ENCODE peak calls at places on chromosomes 11 and 22, in nine cellular contexts. K, S, C, P, Q, Z, F, N and X are unnamed samples.

GRCh38 chr11:8593935-8594909 is at the start of gene STK33:
- DNase-seq in K (no peak), S (no peak), C (peak), P (peak), Q (peak), Z (peak), F (peak), N (no peak), X (no peak)

GRCh38 chr22:42700355-42700754 is 20.3 kb downstream of the A4GALT start:
- DNase-seq in K (no peak), S (no peak), C (no peak), P (no peak), Q (no peak), Z (no peak), F (no peak), N (no peak), X (no peak)

GRCh38 chr22:33923660-33924246 is 3.5 kb upstream of the LARGE1 start:
- DNase-seq in K (no peak), S (peak), C (peak), P (peak), Q (peak), Z (peak), F (no peak), N (peak), X (peak)

GRCh38 chr22:22753526-22754267 is 109.3 kb downstream of the GGTLC2 start:
- DNase-seq in K (peak), S (peak), C (peak), P (peak), Q (peak), Z (peak), F (no peak), N (peak), X (no peak)

GRCh38 chr11:75667831-75668507 is 869 bp downstream of the MAP6 start:
- DNase-seq in K (no peak), S (peak), C (peak), P (peak), Q (peak), Z (peak), F (peak), N (no peak), X (no peak)

GRCh38 chr11:112525270-112525669 is 264.6 kb upstream of the PLET1 start:
- DNase-seq in K (no peak), S (peak), C (no peak), P (no peak), Q (no peak), Z (peak), F (no peak), N (peak), X (no peak)

GRCh38 chr22:32132783-32133182 is 26.3 kb downstream of the C22orf42 start:
- DNase-seq in K (no peak), S (no peak), C (no peak), P (no peak), Q (no peak), Z (no peak), F (no peak), N (no peak), X (no peak)

GRCh38 chr22:29004647-29005371 is 56.8 kb downstream of the C22orf31 start:
- DNase-seq in K (no peak), S (no peak), C (peak), P (peak), Q (peak), Z (no peak), F (peak), N (peak), X (no peak)

GRCh38 chr11:109037856-109038780 is 373.2 kb downstream of the DDX10 start:
- DNase-seq in K (no peak), S (peak), C (no peak), P (peak), Q (no peak), Z (peak), F (no peak), N (peak), X (no peak)

GRCh38 chr11:108218455-108218854 is 4.0 kb downstream of the NPAT start:
- DNase-seq in K (no peak), S (peak), C (no peak), P (no peak), Q (no peak), Z (peak), F (no peak), N (no peak), X (no peak)

GRCh38 chr11:84117394-84117793 is 831.2 kb upstream of the CCDC90B start:
- DNase-seq in K (no peak), S (no peak), C (no peak), P (no peak), Q (no peak), Z (peak), F (no peak), N (no peak), X (no peak)

GRCh38 chr11:8760896-8761295 is 78.3 kb downstream of the RPL27A start:
- DNase-seq in K (no peak), S (peak), C (no peak), P (no peak), Q (no peak), Z (no peak), F (no peak), N (no peak), X (no peak)

GRCh38 chr22:39960791-39961746 is 872 bp downstream of the TMA7B start:
- DNase-seq in K (no peak), S (peak), C (no peak), P (no peak), Q (peak), Z (peak), F (no peak), N (no peak), X (no peak)

GRCh38 chr11:65793144-65793581 is 6.3 kb downstream of the OVOL1 start:
- DNase-seq in K (no peak), S (no peak), C (no peak), P (no peak), Q (peak), Z (peak), F (peak), N (peak), X (no peak)

GRCh38 chr22:44139773-44140172 is 41.0 kb upstream of the PARVG start:
- DNase-seq in K (no peak), S (no peak), C (no peak), P (no peak), Q (no peak), Z (no peak), F (no peak), N (no peak), X (no peak)

GRCh38 chr22:35378547-35379078 is 2.3 kb upstream of the HMOX1 start:
- DNase-seq in K (no peak), S (no peak), C (no peak), P (no peak), Q (no peak), Z (no peak), F (no peak), N (no peak), X (no peak)

GRCh38 chr22:39292561-39293074 is 26.8 kb downstream of the RPL3 start:
- DNase-seq in K (peak), S (peak), C (peak), P (peak), Q (peak), Z (peak), F (peak), N (peak), X (peak)

GRCh38 chr11:126113515-126113957 is 50.9 kb upstream of the CDON start:
- DNase-seq in K (peak), S (peak), C (no peak), P (peak), Q (peak), Z (peak), F (peak), N (peak), X (peak)

GRCh38 chr22:33472462-33473344 is 414.5 kb upstream of the SYN3 start:
- DNase-seq in K (no peak), S (no peak), C (no peak), P (no peak), Q (no peak), Z (no peak), F (no peak), N (no peak), X (no peak)

GRCh38 chr11:2531277-2531986 is 86.6 kb downstream of the KCNQ1 start:
- DNase-seq in K (no peak), S (peak), C (peak), P (peak), Q (peak), Z (peak), F (peak), N (peak), X (peak)

GRCh38 chr11:118530683-118531596 is at the start of gene TMEM25:
- DNase-seq in K (no peak), S (peak), C (peak), P (peak), Q (peak), Z (peak), F (peak), N (no peak), X (no peak)

GRCh38 chr22:35554297-35554845 is 13.7 kb downstream of the RASD2 start:
- DNase-seq in K (no peak), S (no peak), C (no peak), P (no peak), Q (no peak), Z (no peak), F (no peak), N (no peak), X (no peak)

GRCh38 chr22:27129266-27129665 is 471.9 kb downstream of the MIAT start:
- DNase-seq in K (no peak), S (peak), C (no peak), P (no peak), Q (no peak), Z (peak), F (no peak), N (no peak), X (no peak)

GRCh38 chr11:117809236-117810055 is 12.4 kb upstream of the DSCAML1 start:
- DNase-seq in K (no peak), S (peak), C (peak), P (peak), Q (peak), Z (peak), F (peak), N (peak), X (no peak)

GRCh38 chr11:19953909-19954308 is 206.4 kb downstream of the DBX1 start:
- DNase-seq in K (no peak), S (peak), C (no peak), P (peak), Q (peak), Z (peak), F (no peak), N (no peak), X (no peak)

GRCh38 chr11:34936945-34937344 is 20.5 kb downstream of the PDHX start:
- DNase-seq in K (no peak), S (no peak), C (no peak), P (no peak), Q (no peak), Z (no peak), F (no peak), N (no peak), X (no peak)

GRCh38 chr11:8070417-8071101 is 10.5 kb upstream of the TUB start:
- DNase-seq in K (peak), S (peak), C (no peak), P (peak), Q (peak), Z (peak), F (no peak), N (no peak), X (no peak)

GRCh38 chr11:67441082-67441683 is 2.1 kb downstream of the CORO1B start:
- DNase-seq in K (no peak), S (no peak), C (no peak), P (no peak), Q (no peak), Z (no peak), F (no peak), N (no peak), X (no peak)

GRCh38 chr22:39622881-39623367 is 52.4 kb downstream of the CACNA1I start:
- DNase-seq in K (no peak), S (peak), C (peak), P (peak), Q (peak), Z (peak), F (peak), N (no peak), X (peak)

GRCh38 chr11:65590240-65590738 is 5.3 kb downstream of the KCNK7 start:
- DNase-seq in K (no peak), S (peak), C (no peak), P (no peak), Q (no peak), Z (no peak), F (no peak), N (no peak), X (no peak)

GRCh38 chr11:95506777-95507176 is 275.8 kb upstream of the SESN3 start:
- DNase-seq in K (no peak), S (no peak), C (no peak), P (no peak), Q (no peak), Z (no peak), F (no peak), N (no peak), X (no peak)

GRCh38 chr11:30310623-30311022 is 12.3 kb upstream of the ARL14EP start:
- DNase-seq in K (no peak), S (no peak), C (no peak), P (no peak), Q (no peak), Z (no peak), F (no peak), N (no peak), X (no peak)

GRCh38 chr22:27115816-27116256 is 458.4 kb downstream of the MIAT start:
- DNase-seq in K (peak), S (peak), C (no peak), P (no peak), Q (peak), Z (peak), F (no peak), N (no peak), X (no peak)

GRCh38 chr11:86460461-86461404 is 86.0 kb downstream of the CCDC81 start:
- DNase-seq in K (no peak), S (peak), C (no peak), P (peak), Q (no peak), Z (no peak), F (no peak), N (no peak), X (no peak)

GRCh38 chr11:132886335-132886734 is 646.0 kb downstream of the OPCML start:
- DNase-seq in K (no peak), S (peak), C (no peak), P (no peak), Q (no peak), Z (peak), F (no peak), N (no peak), X (no peak)

GRCh38 chr11:61736310-61736709 is 16.1 kb upstream of the MYRF start:
- DNase-seq in K (no peak), S (no peak), C (no peak), P (no peak), Q (no peak), Z (peak), F (no peak), N (no peak), X (no peak)

GRCh38 chr11:94032066-94032465 is 10.9 kb downstream of the HEPHL1 start:
- DNase-seq in K (no peak), S (no peak), C (no peak), P (no peak), Q (no peak), Z (no peak), F (no peak), N (no peak), X (no peak)

GRCh38 chr11:62922653-62923371 is 1.6 kb upstream of the CHRM1 start:
- DNase-seq in K (no peak), S (peak), C (peak), P (peak), Q (no peak), Z (no peak), F (peak), N (no peak), X (no peak)
- TF ChIP-seq CTCF in K (no peak), S (peak), C (peak), P (peak), Q (peak), Z (peak), F (peak), N (peak), X (no peak)

GRCh38 chr11:15770798-15771414 is 585.4 kb downstream of the SOX6 start:
- DNase-seq in K (no peak), S (peak), C (peak), P (peak), Q (peak), Z (peak), F (peak), N (no peak), X (peak)

GRCh38 chr11:15775051-15775541 is 581.2 kb downstream of the SOX6 start:
- DNase-seq in K (no peak), S (peak), C (no peak), P (no peak), Q (no peak), Z (no peak), F (no peak), N (no peak), X (no peak)

GRCh38 chr11:15774021-15774862 is 582.1 kb downstream of the SOX6 start:
- DNase-seq in K (no peak), S (no peak), C (no peak), P (peak), Q (no peak), Z (no peak), F (no peak), N (no peak), X (no peak)

GRCh38 chr11:15775797-15776196 is 580.5 kb downstream of the SOX6 start:
- DNase-seq in K (no peak), S (no peak), C (no peak), P (no peak), Q (no peak), Z (no peak), F (no peak), N (no peak), X (no peak)

DNA sequence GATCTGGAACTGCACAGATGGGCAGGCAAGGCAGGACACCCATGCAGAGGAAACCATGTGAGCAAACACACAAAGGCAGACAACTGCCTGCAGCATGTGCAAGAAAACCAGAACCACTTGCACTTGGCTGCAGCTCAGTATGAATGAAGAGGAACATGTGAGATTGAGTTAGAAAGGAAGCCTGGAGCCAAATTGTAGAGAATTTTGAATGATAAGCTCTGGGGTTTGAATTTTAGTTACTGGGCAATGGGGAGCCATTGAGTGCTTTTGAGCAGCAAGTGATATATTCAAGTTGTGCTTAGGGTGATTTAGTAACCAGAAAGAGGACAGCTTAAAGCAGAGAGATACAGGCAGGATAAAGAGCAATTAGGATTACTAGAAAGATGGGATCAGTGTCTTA is 583.3 kb downstream of the SOX6 start:
- DNase-seq in K (no peak), S (no peak), C (no peak), P (no peak), Q (no peak), Z (no peak), F (no peak), N (no peak), X (no peak)
- TF ChIP-seq CTCF in K (no peak), S (no peak), C (no peak), P (no peak), Q (no peak), Z (no peak), F (no peak), N (no peak), X (no peak)

DNA sequence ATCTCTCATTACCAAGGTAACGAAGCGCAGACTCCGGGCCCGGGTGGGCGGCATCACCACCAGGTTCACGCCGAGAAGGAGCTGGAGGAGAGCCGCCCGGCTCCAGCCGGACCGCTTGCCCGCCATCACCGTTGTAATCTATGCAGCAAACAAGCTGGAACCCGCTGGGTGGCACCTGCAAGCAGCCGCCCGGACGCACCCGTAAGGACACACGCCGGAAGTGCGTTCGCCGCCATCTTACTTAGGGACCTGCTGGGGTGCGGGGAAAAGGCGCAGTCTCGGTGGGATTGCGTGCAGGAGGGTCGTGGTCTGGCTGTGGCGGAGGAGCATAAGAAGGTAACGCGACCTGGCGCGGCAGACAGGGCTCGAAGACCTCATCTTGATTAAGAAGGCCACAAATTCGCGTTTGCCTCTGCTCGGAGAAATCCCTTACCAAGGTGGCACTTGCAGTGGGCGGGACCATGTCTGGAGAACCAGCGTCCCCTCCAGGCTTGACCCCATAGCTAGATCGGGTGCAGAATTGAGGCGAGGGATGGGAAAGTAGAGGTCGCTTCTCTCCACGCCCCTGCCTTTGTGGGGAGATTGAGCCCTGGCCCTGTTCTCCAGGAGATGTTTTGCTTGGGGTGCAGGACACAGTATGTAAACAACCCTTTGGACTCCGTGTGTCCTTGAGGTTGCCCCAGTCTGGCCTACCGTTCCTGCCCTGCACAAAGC is at the start of gene ACP2:
- DNase-seq in K (peak), S (peak), C (peak), P (peak), Q (peak), Z (peak), F (peak), N (peak), X (peak)
- TF ChIP-seq CTCF in K (no peak), S (peak), C (no peak), P (peak), Q (peak), Z (peak), F (peak), N (no peak), X (no peak)

GRCh38 chr11:36817336-36817965 is 219.4 kb upstream of the RAG2 start:
- DNase-seq in K (no peak), S (peak), C (no peak), P (no peak), Q (peak), Z (peak), F (no peak), N (no peak), X (no peak)

GRCh38 chr11:36822829-36823228 is 224.8 kb upstream of the RAG2 start:
- DNase-seq in K (no peak), S (no peak), C (no peak), P (no peak), Q (no peak), Z (no peak), F (no peak), N (no peak), X (no peak)

DNA sequence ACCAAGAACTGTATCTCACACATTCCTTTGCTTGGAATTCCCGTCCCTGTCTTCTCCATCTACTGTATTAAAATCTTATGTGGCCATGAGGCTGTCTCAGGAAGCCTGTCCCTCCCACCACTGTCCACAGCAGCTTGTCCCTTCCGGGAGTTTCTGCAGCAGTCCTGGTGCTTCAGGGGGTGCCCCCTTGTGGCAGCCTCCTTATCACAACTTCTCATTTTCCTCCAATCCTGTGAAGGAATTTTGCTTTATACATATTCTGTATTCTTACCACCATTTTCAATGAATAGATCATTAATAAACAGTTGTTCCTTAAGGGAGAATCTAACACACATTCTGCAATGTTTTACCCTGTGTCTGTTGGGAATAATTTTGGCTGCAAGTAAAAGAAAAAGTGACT is 220.4 kb upstream of the RAG2 start:
- DNase-seq in K (no peak), S (no peak), C (no peak), P (peak), Q (no peak), Z (peak), F (no peak), N (no peak), X (no peak)
- TF ChIP-seq CTCF in K (no peak), S (no peak), C (no peak), P (peak), Q (peak), Z (peak), F (peak), N (no peak), X (no peak)

GRCh38 chr11:122788781-122789535 is 49.3 kb upstream of the CRTAM start:
- DNase-seq in K (peak), S (no peak), C (no peak), P (no peak), Q (no peak), Z (no peak), F (no peak), N (no peak), X (no peak)
- TF ChIP-seq CTCF in K (no peak), S (peak), C (no peak), P (peak), Q (no peak), Z (no peak), F (no peak), N (no peak), X (no peak)